ENCODE peak calls at places on chromosome 1, in seven cellular contexts. One of them, this sample, is unnamed.

GRCh38 chr1:8765253-8765652 is 52.2 kb downstream of the RERE start:
- DNase-seq in HCT116: no peak
- DNase-seq in HepG2: no peak
- DNase-seq in endothelial cell of umbilical vein: no peak
- DNase-seq in K562: no peak
- DNase-seq in H1: no peak
- DNase-seq in GM12878: no peak
- DNase-seq in this sample: no peak

GRCh38 chr1:7372477-7373120 is 398.5 kb upstream of the VAMP3 start:
- DNase-seq in HCT116: no peak
- DNase-seq in HepG2: no peak
- DNase-seq in endothelial cell of umbilical vein: no peak
- DNase-seq in K562: no peak
- DNase-seq in H1: no peak
- DNase-seq in GM12878: no peak
- DNase-seq in this sample: no peak

GRCh38 chr1:2046225-2046917 is 3.8 kb upstream of the PRKCZ start:
- DNase-seq in HCT116: peak
- DNase-seq in HepG2: peak
- DNase-seq in endothelial cell of umbilical vein: peak
- DNase-seq in K562: peak
- DNase-seq in H1: peak
- DNase-seq in GM12878: no peak
- DNase-seq in this sample: no peak

GRCh38 chr1:13809461-13810159 is 109.6 kb downstream of the PRDM2 start:
- DNase-seq in HCT116: no peak
- DNase-seq in HepG2: no peak
- DNase-seq in endothelial cell of umbilical vein: no peak
- DNase-seq in K562: peak
- DNase-seq in H1: no peak
- DNase-seq in GM12878: no peak
- DNase-seq in this sample: no peak

GRCh38 chr1:91596474-91596873 is 95.8 kb downstream of the CDC7 start:
- DNase-seq in HCT116: no peak
- DNase-seq in HepG2: no peak
- DNase-seq in endothelial cell of umbilical vein: no peak
- DNase-seq in K562: no peak
- DNase-seq in H1: no peak
- DNase-seq in GM12878: no peak
- DNase-seq in this sample: no peak

GRCh38 chr1:221708076-221708571 is 33.8 kb downstream of the DUSP10 start:
- DNase-seq in HCT116: no peak
- DNase-seq in HepG2: no peak
- DNase-seq in endothelial cell of umbilical vein: no peak
- DNase-seq in K562: peak
- DNase-seq in H1: no peak
- DNase-seq in GM12878: peak
- DNase-seq in this sample: no peak

GRCh38 chr1:209191242-209191626 is 392.3 kb upstream of the CAMK1G start:
- DNase-seq in HCT116: no peak
- DNase-seq in HepG2: no peak
- DNase-seq in endothelial cell of umbilical vein: no peak
- DNase-seq in K562: no peak
- DNase-seq in H1: no peak
- DNase-seq in GM12878: no peak
- DNase-seq in this sample: no peak

GRCh38 chr1:41898191-41898713 is 20.5 kb downstream of the HIVEP3 start:
- DNase-seq in HCT116: no peak
- DNase-seq in HepG2: no peak
- DNase-seq in endothelial cell of umbilical vein: peak
- DNase-seq in K562: peak
- DNase-seq in H1: no peak
- DNase-seq in GM12878: no peak
- DNase-seq in this sample: no peak

GRCh38 chr1:65097081-65097480 is 50.9 kb upstream of the AK4 start:
- DNase-seq in HCT116: no peak
- DNase-seq in HepG2: no peak
- DNase-seq in endothelial cell of umbilical vein: no peak
- DNase-seq in K562: no peak
- DNase-seq in H1: no peak
- DNase-seq in GM12878: no peak
- DNase-seq in this sample: no peak

GRCh38 chr1:114470681-114471080 is 40.3 kb downstream of the TRIM33 start:
- DNase-seq in HCT116: no peak
- DNase-seq in HepG2: no peak
- DNase-seq in endothelial cell of umbilical vein: no peak
- DNase-seq in K562: no peak
- DNase-seq in H1: no peak
- DNase-seq in GM12878: no peak
- DNase-seq in this sample: no peak

GRCh38 chr1:29317063-29317915 is 81.0 kb downstream of the PTPRU start:
- DNase-seq in HCT116: no peak
- DNase-seq in HepG2: no peak
- DNase-seq in endothelial cell of umbilical vein: no peak
- DNase-seq in K562: no peak
- DNase-seq in H1: no peak
- DNase-seq in GM12878: no peak
- DNase-seq in this sample: no peak

DNA sequence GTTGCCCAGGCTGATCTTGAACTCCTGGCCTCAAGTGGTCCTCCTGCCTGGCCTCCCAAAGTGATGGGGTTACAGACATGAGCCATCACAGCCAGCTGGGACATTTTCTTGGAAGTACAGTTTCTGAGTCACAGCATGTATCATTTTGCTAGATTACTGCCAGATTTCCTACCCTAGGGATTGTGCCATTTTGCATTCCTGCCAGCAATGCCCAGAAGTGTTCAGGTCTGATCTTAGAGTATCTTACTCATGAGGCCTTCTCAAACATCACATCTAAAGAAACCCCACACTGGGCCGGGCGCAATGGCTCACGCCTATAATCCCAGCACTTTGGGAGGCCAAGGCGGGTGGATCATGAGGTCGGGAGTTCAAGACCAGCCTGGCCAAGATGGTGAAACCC is 10.2 kb downstream of the BMP8A start:
- DNase-seq in HCT116: no peak
- DNase-seq in HepG2: no peak
- DNase-seq in endothelial cell of umbilical vein: no peak
- DNase-seq in K562: no peak
- DNase-seq in H1: no peak
- DNase-seq in GM12878: no peak
- DNase-seq in this sample: no peak
- TF ChIP-seq EZH2 in HCT116: no peak
- TF ChIP-seq EZH2 in HepG2: no peak
- TF ChIP-seq EZH2 in endothelial cell of umbilical vein: no peak
- TF ChIP-seq EZH2 in K562: no peak
- TF ChIP-seq EZH2 in H1: no peak
- TF ChIP-seq EZH2 in GM12878: no peak
- TF ChIP-seq EZH2 in this sample: no peak

GRCh38 chr1:173870252-173871075 is 2.3 kb downstream of the ZBTB37 start:
- DNase-seq in HCT116: no peak
- DNase-seq in HepG2: no peak
- DNase-seq in endothelial cell of umbilical vein: peak
- DNase-seq in K562: peak
- DNase-seq in H1: no peak
- DNase-seq in GM12878: peak
- DNase-seq in this sample: no peak

GRCh38 chr1:173867753-173868265 is at the start of gene GAS5:
- DNase-seq in HCT116: peak
- DNase-seq in HepG2: peak
- DNase-seq in endothelial cell of umbilical vein: peak
- DNase-seq in K562: peak
- DNase-seq in H1: peak
- DNase-seq in GM12878: peak
- DNase-seq in this sample: peak

GRCh38 chr1:173867141-173867752 is 542 bp downstream of the GAS5 start:
- DNase-seq in HCT116: no peak
- DNase-seq in HepG2: no peak
- DNase-seq in endothelial cell of umbilical vein: no peak
- DNase-seq in K562: peak
- DNase-seq in H1: no peak
- DNase-seq in GM12878: no peak
- DNase-seq in this sample: no peak

GRCh38 chr1:173868266-173869107 is at the start of gene ZBTB37:
- DNase-seq in HCT116: peak
- DNase-seq in HepG2: peak
- DNase-seq in endothelial cell of umbilical vein: peak
- DNase-seq in K562: peak
- DNase-seq in H1: peak
- DNase-seq in GM12878: no peak
- DNase-seq in this sample: no peak

GRCh38 chr1:173869108-173869359 is 854 bp downstream of the ZBTB37 start:
- DNase-seq in HCT116: no peak
- DNase-seq in HepG2: no peak
- DNase-seq in endothelial cell of umbilical vein: no peak
- DNase-seq in K562: no peak
- DNase-seq in H1: no peak
- DNase-seq in GM12878: no peak
- DNase-seq in this sample: no peak
- H3K9ac ChIP-seq in HCT116: peak
- H3K9ac ChIP-seq in HepG2: peak
- H3K9ac ChIP-seq in endothelial cell of umbilical vein: peak
- H3K9ac ChIP-seq in K562: peak
- H3K9ac ChIP-seq in H1: no peak
- H3K9ac ChIP-seq in GM12878: peak
- H3K9ac ChIP-seq in this sample: peak

GRCh38 chr1:117608213-117608612 is 2.4 kb downstream of the TENT5C start:
- DNase-seq in HCT116: no peak
- DNase-seq in HepG2: no peak
- DNase-seq in endothelial cell of umbilical vein: no peak
- DNase-seq in K562: no peak
- DNase-seq in H1: no peak
- DNase-seq in GM12878: no peak
- DNase-seq in this sample: no peak

GRCh38 chr1:117608758-117609157 is 2.9 kb downstream of the TENT5C start:
- DNase-seq in HCT116: no peak
- DNase-seq in HepG2: no peak
- DNase-seq in endothelial cell of umbilical vein: no peak
- DNase-seq in K562: no peak
- DNase-seq in H1: no peak
- DNase-seq in GM12878: no peak
- DNase-seq in this sample: no peak

GRCh38 chr1:117610036-117610435 is 4.2 kb downstream of the TENT5C start:
- DNase-seq in HCT116: no peak
- DNase-seq in HepG2: no peak
- DNase-seq in endothelial cell of umbilical vein: no peak
- DNase-seq in K562: no peak
- DNase-seq in H1: no peak
- DNase-seq in GM12878: no peak
- DNase-seq in this sample: no peak

GRCh38 chr1:117611121-117611601 is 5.3 kb downstream of the TENT5C start:
- DNase-seq in HCT116: no peak
- DNase-seq in HepG2: no peak
- DNase-seq in endothelial cell of umbilical vein: no peak
- DNase-seq in K562: peak
- DNase-seq in H1: no peak
- DNase-seq in GM12878: no peak
- DNase-seq in this sample: no peak

DNA sequence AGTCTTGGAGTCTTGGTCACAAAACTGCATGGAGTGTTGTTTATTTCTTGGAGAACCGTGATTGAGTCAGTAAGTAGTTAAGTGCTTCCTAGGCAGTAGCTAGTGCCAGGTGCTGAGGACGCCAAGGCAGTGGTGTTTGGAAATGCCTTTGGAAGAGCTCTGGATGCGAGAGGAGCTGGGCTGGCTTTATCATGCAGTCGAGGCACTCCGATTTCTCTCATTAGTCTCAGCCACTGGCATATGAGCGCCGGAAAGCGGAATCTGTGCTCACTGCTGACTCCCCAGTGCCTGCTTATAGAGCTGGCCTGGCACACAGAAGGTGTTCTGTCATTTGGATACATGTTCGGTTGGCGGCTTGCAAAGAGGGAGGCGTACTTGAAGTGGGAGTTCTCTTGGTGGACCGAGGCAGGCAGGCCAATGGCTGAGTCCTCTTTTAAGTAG is 3.6 kb downstream of the TENT5C start:
- DNase-seq in HCT116: no peak
- DNase-seq in HepG2: no peak
- DNase-seq in endothelial cell of umbilical vein: no peak
- DNase-seq in K562: no peak
- DNase-seq in H1: no peak
- DNase-seq in GM12878: no peak
- DNase-seq in this sample: no peak
- TF ChIP-seq POLR2AphosphoS5 in HCT116: no peak
- TF ChIP-seq POLR2AphosphoS5 in HepG2: no peak
- TF ChIP-seq POLR2AphosphoS5 in endothelial cell of umbilical vein: no peak
- TF ChIP-seq POLR2AphosphoS5 in K562: no peak
- TF ChIP-seq POLR2AphosphoS5 in H1: no peak
- TF ChIP-seq POLR2AphosphoS5 in GM12878: no peak
- TF ChIP-seq POLR2AphosphoS5 in this sample: no peak

GRCh38 chr1:26361605-26362122 is 7.7 kb upstream of the CRYBG2 start:
- DNase-seq in HCT116: no peak
- DNase-seq in HepG2: no peak
- DNase-seq in endothelial cell of umbilical vein: no peak
- DNase-seq in K562: no peak
- DNase-seq in H1: no peak
- DNase-seq in GM12878: no peak
- DNase-seq in this sample: no peak

GRCh38 chr1:26360807-26361604 is 7.1 kb upstream of the CRYBG2 start:
- DNase-seq in HCT116: no peak
- DNase-seq in HepG2: no peak
- DNase-seq in endothelial cell of umbilical vein: no peak
- DNase-seq in K562: no peak
- DNase-seq in H1: no peak
- DNase-seq in GM12878: no peak
- DNase-seq in this sample: no peak

GRCh38 chr1:26362331-26362730 is 8.4 kb upstream of the CRYBG2 start:
- DNase-seq in HCT116: no peak
- DNase-seq in HepG2: no peak
- DNase-seq in endothelial cell of umbilical vein: no peak
- DNase-seq in K562: no peak
- DNase-seq in H1: no peak
- DNase-seq in GM12878: no peak
- DNase-seq in this sample: no peak

GRCh38 chr1:26358411-26359384 is 4.8 kb upstream of the CRYBG2 start:
- DNase-seq in HCT116: peak
- DNase-seq in HepG2: peak
- DNase-seq in endothelial cell of umbilical vein: no peak
- DNase-seq in K562: peak
- DNase-seq in H1: no peak
- DNase-seq in GM12878: no peak
- DNase-seq in this sample: no peak

DNA sequence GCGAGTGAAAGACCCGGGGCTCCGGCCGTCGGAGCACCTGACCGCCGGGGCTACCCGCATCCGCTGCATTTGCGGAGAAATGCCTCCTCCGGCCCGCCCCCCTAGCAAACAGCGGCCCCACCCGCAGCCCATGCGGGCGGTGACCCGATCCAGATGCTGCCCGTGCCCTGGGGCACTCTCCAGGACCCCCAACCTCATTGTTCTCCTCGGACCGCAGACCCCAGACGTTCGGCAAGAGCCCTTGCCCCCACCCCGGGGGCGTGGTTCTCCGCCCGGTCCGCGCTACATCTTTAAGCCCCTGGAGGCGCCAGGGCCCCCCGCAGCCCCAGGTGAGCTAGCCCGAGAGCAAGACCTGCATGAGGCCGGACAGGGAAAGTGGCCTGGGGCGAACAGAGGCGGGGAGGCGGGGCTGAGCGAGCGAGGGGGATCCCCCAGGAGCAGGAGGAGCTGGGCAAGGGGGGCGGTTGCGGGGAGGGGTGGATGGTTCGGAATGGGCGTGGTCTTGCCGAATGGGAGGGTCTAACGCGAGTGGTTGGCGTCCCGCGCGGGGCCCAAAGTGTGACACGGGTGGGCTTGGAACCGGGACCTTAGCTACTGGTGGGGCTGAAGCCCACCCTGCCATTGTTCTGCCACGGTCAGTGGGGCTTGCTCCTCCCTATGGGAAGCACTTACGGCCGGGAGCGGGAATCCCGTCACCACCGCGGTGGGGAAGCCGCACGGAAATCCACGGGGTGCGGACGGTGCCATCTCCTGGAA is 6.3 kb upstream of the CRYBG2 start:
- DNase-seq in HCT116: no peak
- DNase-seq in HepG2: no peak
- DNase-seq in endothelial cell of umbilical vein: no peak
- DNase-seq in K562: no peak
- DNase-seq in H1: no peak
- DNase-seq in GM12878: no peak
- DNase-seq in this sample: no peak
- TF ChIP-seq EZH2 in HCT116: no peak
- TF ChIP-seq EZH2 in HepG2: no peak
- TF ChIP-seq EZH2 in endothelial cell of umbilical vein: peak
- TF ChIP-seq EZH2 in K562: no peak
- TF ChIP-seq EZH2 in H1: no peak
- TF ChIP-seq EZH2 in GM12878: no peak
- TF ChIP-seq EZH2 in this sample: no peak